ENCODE peak calls at places on chromosomes 11 and 22, in four cellular contexts. H is GM23248, X is neural progenitor cell, I is colonic mucosa. D is an unnamed sample. For H3K4me1 and H3K36me3, the result is how much of the 10 kb centered on the place peaks cover.

GRCh38 chr22:46001426-46002106 is 24.6 kb upstream of the WNT7B start:
- DNase-seq in H (no peak), X (no peak), I (no peak), D (no peak)

GRCh38 chr22:22696104-22696503 is 51.7 kb downstream of the GGTLC2 start:
- DNase-seq in H (no peak), X (no peak), I (no peak), D (no peak)

GRCh38 chr22:22787805-22788459 is 99.7 kb upstream of the IGLL5 start:
- DNase-seq in H (peak), X (peak), I (peak), D (peak)

GRCh38 chr22:47627561-47628253 is 865.3 kb downstream of the TBC1D22A start:
- DNase-seq in H (no peak), X (no peak), I (no peak), D (no peak)

GRCh38 chr11:69530278-69531070 is 49.0 kb downstream of the LINC01488 start:
- DNase-seq in H (no peak), X (no peak), I (no peak), D (no peak)

GRCh38 chr11:102120006-102120405 is 9.8 kb downstream of the YAP1 start:
- DNase-seq in H (peak), X (peak), I (no peak), D (peak)

GRCh38 chr22:23522642-23523251 is 57.3 kb downstream of the IGLL1 start:
- DNase-seq in H (peak), X (peak), I (no peak), D (no peak)

GRCh38 chr22:35739642-35740041 is 22.0 kb downstream of the APOL5 start:
- DNase-seq in H (peak), X (peak), I (no peak), D (no peak)

GRCh38 chr11:72421351-72421750 is 13.0 kb downstream of the CLPB start:
- DNase-seq in H (peak), X (no peak), I (no peak), D (peak)

GRCh38 chr22:27687984-27688545 is 113.5 kb downstream of the MN1 start:
- DNase-seq in H (peak), X (no peak), I (no peak), D (peak)

GRCh38 chr11:44464741-44465140 is 100.7 kb upstream of the CD82 start:
- DNase-seq in H (no peak), X (no peak), I (no peak), D (peak)

GRCh38 chr11:124865902-124866851 is 945 bp downstream of the ROBO3 start:
- DNase-seq in H (peak), X (peak), I (peak), D (no peak)

GRCh38 chr11:2778630-2779498 is 79.1 kb upstream of the KCNQ1OT1 start:
- DNase-seq in H (peak), X (no peak), I (peak), D (peak)

GRCh38 chr11:75562048-75562835 is at the start of gene SERPINH1:
- DNase-seq in H (peak), X (peak), I (peak), D (peak)

GRCh38 chr11:8722809-8723208 is 40.2 kb downstream of the RPL27A start:
- DNase-seq in H (no peak), X (no peak), I (no peak), D (no peak)
- H3K4me1 ChIP-seq in H (under half), X (half or more), I (under half), D (under half)

GRCh38 chr22:20565761-20566160 is 58.4 kb downstream of the MED15 start:
- DNase-seq in H (no peak), X (no peak), I (no peak), D (no peak)

GRCh38 chr22:20563941-20564371 is 56.5 kb downstream of the MED15 start:
- DNase-seq in H (no peak), X (no peak), I (no peak), D (no peak)

GRCh38 chr22:20566420-20567260 is 59.2 kb downstream of the MED15 start:
- DNase-seq in H (peak), X (no peak), I (no peak), D (peak)

GRCh38 chr22:20563464-20563906 is 56.1 kb downstream of the MED15 start:
- DNase-seq in H (no peak), X (no peak), I (no peak), D (no peak)

DNA sequence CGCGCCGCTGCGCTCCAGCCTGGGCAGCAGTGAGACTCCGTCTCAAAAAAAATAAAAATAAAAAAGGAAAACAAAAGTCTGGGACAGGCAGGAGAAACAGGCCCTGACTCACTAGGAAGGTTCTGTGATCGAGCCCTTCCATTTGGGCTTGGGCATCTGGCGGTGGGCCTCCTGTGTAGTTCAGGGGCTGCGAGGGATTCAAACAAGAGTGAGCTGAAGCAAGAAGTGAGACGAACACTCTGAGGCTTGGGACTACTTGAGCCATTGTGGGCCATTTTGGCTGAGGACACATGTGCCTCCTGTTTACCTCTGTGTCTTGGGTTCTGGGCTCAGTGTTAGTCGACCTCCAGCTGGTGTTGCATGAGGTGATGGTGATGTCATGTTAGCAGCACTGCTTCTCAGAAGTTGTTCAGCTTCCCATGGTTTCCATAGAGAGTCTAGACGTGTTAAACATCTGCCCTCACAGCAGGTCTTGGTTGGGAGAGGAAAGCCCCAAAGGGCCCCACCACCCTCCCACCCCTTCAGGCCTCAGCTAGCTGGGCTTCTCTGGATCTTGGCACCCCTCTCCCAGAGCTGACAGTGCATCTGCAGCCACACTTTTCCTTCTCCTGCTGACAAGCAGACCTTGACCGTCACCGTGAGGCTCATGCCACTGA is 57.8 kb downstream of the MED15 start:
- DNase-seq in H (peak), X (no peak), I (no peak), D (no peak)
- H3K36me3 ChIP-seq in H (under half), X (under half), I (under half), D (under half)

DNA sequence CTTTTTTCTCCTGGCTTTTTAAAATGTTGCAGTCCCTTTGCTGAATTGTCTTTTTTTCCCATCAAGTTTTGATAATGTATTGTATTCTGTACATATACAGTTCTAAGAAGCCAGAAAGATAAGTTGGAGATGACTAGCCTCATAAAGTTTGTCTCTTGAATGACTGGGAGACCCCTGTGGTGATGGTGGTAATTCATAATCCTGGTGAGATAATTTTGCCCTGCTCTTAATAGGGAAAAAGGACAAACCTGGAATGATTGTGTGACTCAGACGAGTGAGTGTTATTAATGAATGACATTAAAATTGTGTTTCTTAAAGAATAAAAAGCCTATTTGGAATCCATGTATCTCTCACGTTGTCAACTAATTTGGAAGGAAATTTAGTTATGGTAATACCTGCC is 1.2 kb downstream of the HIKESHI start:
- DNase-seq in H (peak), X (no peak), I (no peak), D (no peak)
- H3K9ac ChIP-seq in H (peak), X (peak), I (no peak), D (peak)

GRCh38 chr11:35340101-35340500 is 79.3 kb downstream of the SLC1A2 start:
- DNase-seq in H (no peak), X (no peak), I (no peak), D (no peak)
- H3K4me1 ChIP-seq in H (under half), X (under half), I (under half), D (under half)